ENCODE peak calls at places on chromosomes 1 and 21, in eight cellular contexts. S is AG09319, H is breast epithelium, R is RWPE1, W is dorsolateral prefrontal cortex, U is uterus, Z is WTC11, L is endodermal cell. T is an unnamed sample.

GRCh38 chr1:56436912-56437403 is 142.4 kb downstream of the PLPP3 start:
- DNase-seq in S (no peak), H (no peak), R (no peak), W (peak), U (no peak), Z (peak), L (peak), T (no peak)

GRCh38 chr1:186974774-186975181 is 146.0 kb downstream of the PLA2G4A start:
- DNase-seq in S (peak), H (no peak), R (peak), W (no peak), U (no peak), Z (no peak), L (no peak), T (peak)

GRCh38 chr1:88612299-88612698 is 71.8 kb upstream of the PKN2 start:
- DNase-seq in S (no peak), H (no peak), R (no peak), W (no peak), U (no peak), Z (no peak), L (no peak), T (no peak)

GRCh38 chr1:230288641-230289349 is 137.3 kb downstream of the PGBD5 start:
- DNase-seq in S (no peak), H (no peak), R (no peak), W (no peak), U (no peak), Z (no peak), L (no peak), T (peak)

GRCh38 chr1:9164537-9164910 is 35.6 kb upstream of the GPR157 start:
- DNase-seq in S (no peak), H (no peak), R (no peak), W (no peak), U (no peak), Z (no peak), L (no peak), T (peak)

GRCh38 chr1:77412794-77413530 is 131.1 kb downstream of the AK5 start:
- DNase-seq in S (no peak), H (no peak), R (no peak), W (no peak), U (no peak), Z (peak), L (peak), T (no peak)

GRCh38 chr1:30377230-30378022 is 346.0 kb downstream of the MATN1 start:
- DNase-seq in S (no peak), H (no peak), R (no peak), W (no peak), U (no peak), Z (no peak), L (peak), T (no peak)

GRCh38 chr1:78079580-78079979 is 33.8 kb downstream of the GIPC2 start:
- DNase-seq in S (no peak), H (no peak), R (no peak), W (no peak), U (no peak), Z (no peak), L (no peak), T (peak)

GRCh38 chr1:117658676-117659075 is 52.8 kb downstream of the TENT5C start:
- DNase-seq in S (no peak), H (no peak), R (no peak), W (no peak), U (no peak), Z (no peak), L (no peak), T (no peak)

GRCh38 chr1:177392336-177392735 is 221.6 kb downstream of the BRINP2 start:
- DNase-seq in S (no peak), H (no peak), R (peak), W (no peak), U (no peak), Z (no peak), L (no peak), T (no peak)

GRCh38 chr1:60055336-60055735 is 18.2 kb downstream of the C1orf87 start:
- DNase-seq in S (no peak), H (no peak), R (no peak), W (no peak), U (no peak), Z (no peak), L (no peak), T (peak)

GRCh38 chr1:7300893-7301292 is 470.2 kb upstream of the VAMP3 start:
- DNase-seq in S (no peak), H (no peak), R (peak), W (no peak), U (no peak), Z (no peak), L (no peak), T (peak)

GRCh38 chr21:41500931-41501381 is 7.0 kb downstream of the TMPRSS2 start:
- DNase-seq in S (no peak), H (no peak), R (no peak), W (no peak), U (no peak), Z (no peak), L (no peak), T (no peak)

GRCh38 chr21:46114963-46115362 is 17.1 kb downstream of the COL6A2 start:
- DNase-seq in S (no peak), H (peak), R (no peak), W (peak), U (peak), Z (no peak), L (no peak), T (peak)

GRCh38 chr1:199522338-199522737 is 505.2 kb upstream of the NR5A2 start:
- DNase-seq in S (no peak), H (no peak), R (peak), W (no peak), U (no peak), Z (no peak), L (no peak), T (no peak)

GRCh38 chr1:9207715-9208114 is 26.9 kb upstream of the H6PD start:
- DNase-seq in S (no peak), H (no peak), R (no peak), W (no peak), U (no peak), Z (no peak), L (no peak), T (no peak)

GRCh38 chr1:180563013-180563827 is 4.5 kb downstream of the OVAAL start:
- DNase-seq in S (no peak), H (no peak), R (peak), W (no peak), U (no peak), Z (no peak), L (peak), T (peak)

GRCh38 chr1:1144122-1144842 is 28.4 kb upstream of the C1orf159 start:
- DNase-seq in S (no peak), H (no peak), R (no peak), W (no peak), U (no peak), Z (peak), L (peak), T (no peak)

GRCh38 chr1:226983247-226983997 is 43.3 kb downstream of the COQ8A start:
- DNase-seq in S (no peak), H (no peak), R (no peak), W (no peak), U (no peak), Z (no peak), L (no peak), T (no peak)

GRCh38 chr1:21052034-21052433 is 124.7 kb downstream of the EIF4G3 start:
- DNase-seq in S (no peak), H (no peak), R (no peak), W (no peak), U (no peak), Z (no peak), L (no peak), T (no peak)

GRCh38 chr1:154191990-154192450 is at the start of gene TPM3:
- DNase-seq in S (no peak), H (no peak), R (no peak), W (no peak), U (peak), Z (no peak), L (no peak), T (no peak)

GRCh38 chr1:227898502-227899140 is 49.1 kb downstream of the WNT9A start:
- DNase-seq in S (no peak), H (peak), R (no peak), W (peak), U (no peak), Z (peak), L (no peak), T (no peak)

GRCh38 chr1:207861442-207862177 is 49.3 kb downstream of the CD34 start:
- DNase-seq in S (no peak), H (no peak), R (no peak), W (no peak), U (no peak), Z (no peak), L (peak), T (no peak)

GRCh38 chr1:245765241-245766000 is 610.6 kb downstream of the KIF26B start:
- DNase-seq in S (no peak), H (no peak), R (no peak), W (no peak), U (no peak), Z (no peak), L (no peak), T (peak)

GRCh38 chr1:182662121-182662890 is 22.1 kb downstream of the RGS8 start:
- DNase-seq in S (no peak), H (no peak), R (no peak), W (no peak), U (no peak), Z (peak), L (peak), T (no peak)

GRCh38 chr1:171563675-171564074 is 58.4 kb upstream of the MYOCOS start:
- DNase-seq in S (no peak), H (no peak), R (no peak), W (no peak), U (no peak), Z (no peak), L (no peak), T (peak)

GRCh38 chr21:32096411-32096810 is 182.4 kb downstream of the MIS18A start:
- DNase-seq in S (no peak), H (no peak), R (no peak), W (no peak), U (no peak), Z (peak), L (peak), T (peak)

GRCh38 chr1:92792340-92792782 is 7.5 kb upstream of the EVI5 start:
- DNase-seq in S (no peak), H (no peak), R (peak), W (no peak), U (no peak), Z (no peak), L (peak), T (no peak)

DNA sequence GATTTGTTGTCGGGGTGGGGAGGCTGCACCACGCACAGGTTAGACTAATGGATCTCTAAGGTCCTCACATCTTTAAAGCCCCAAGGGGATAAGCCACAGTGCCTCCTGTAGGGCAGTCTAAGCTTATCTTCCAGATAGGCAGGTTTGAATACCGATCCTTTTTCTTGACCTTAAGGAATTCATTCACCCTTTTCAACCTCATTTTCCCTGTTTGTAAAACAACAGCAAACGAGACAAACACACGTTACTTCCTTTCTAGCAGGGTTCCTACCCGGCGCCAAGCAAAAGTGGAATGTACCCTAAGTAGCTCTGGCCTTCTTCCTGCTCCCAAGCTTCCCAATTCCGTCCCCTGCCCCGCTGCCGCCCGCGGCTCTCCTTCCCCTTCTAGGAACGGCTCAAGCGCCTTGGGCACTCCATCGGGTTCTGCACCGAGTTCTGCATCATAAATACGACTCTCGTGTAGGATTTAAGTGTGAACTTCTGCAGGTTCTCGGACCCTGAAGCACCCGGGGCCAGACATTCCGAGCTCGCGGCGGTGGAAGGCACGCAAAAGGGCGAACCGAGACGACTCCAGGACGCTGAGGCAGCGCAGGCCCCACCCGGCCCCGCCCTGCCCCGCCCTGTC is 548 bp upstream of the CDC20 start:
- DNase-seq in S (no peak), H (no peak), R (peak), W (no peak), U (no peak), Z (peak), L (no peak), T (peak)
- TF ChIP-seq CTCF in S (peak), H (no peak), R (peak), W (peak), U (no peak), Z (no peak), L (peak), T (peak)

GRCh38 chr1:5597171-5597864 is 394.9 kb downstream of the NPHP4 start:
- DNase-seq in S (no peak), H (no peak), R (no peak), W (no peak), U (no peak), Z (no peak), L (peak), T (no peak)

GRCh38 chr1:5599541-5599940 is 392.7 kb downstream of the NPHP4 start:
- DNase-seq in S (no peak), H (no peak), R (no peak), W (no peak), U (no peak), Z (no peak), L (peak), T (no peak)

GRCh38 chr1:5598824-5599395 is 393.3 kb downstream of the NPHP4 start:
- DNase-seq in S (no peak), H (no peak), R (no peak), W (no peak), U (no peak), Z (no peak), L (peak), T (no peak)

GRCh38 chr1:5596651-5597050 is 395.6 kb downstream of the NPHP4 start:
- DNase-seq in S (no peak), H (no peak), R (no peak), W (no peak), U (no peak), Z (no peak), L (peak), T (no peak)

DNA sequence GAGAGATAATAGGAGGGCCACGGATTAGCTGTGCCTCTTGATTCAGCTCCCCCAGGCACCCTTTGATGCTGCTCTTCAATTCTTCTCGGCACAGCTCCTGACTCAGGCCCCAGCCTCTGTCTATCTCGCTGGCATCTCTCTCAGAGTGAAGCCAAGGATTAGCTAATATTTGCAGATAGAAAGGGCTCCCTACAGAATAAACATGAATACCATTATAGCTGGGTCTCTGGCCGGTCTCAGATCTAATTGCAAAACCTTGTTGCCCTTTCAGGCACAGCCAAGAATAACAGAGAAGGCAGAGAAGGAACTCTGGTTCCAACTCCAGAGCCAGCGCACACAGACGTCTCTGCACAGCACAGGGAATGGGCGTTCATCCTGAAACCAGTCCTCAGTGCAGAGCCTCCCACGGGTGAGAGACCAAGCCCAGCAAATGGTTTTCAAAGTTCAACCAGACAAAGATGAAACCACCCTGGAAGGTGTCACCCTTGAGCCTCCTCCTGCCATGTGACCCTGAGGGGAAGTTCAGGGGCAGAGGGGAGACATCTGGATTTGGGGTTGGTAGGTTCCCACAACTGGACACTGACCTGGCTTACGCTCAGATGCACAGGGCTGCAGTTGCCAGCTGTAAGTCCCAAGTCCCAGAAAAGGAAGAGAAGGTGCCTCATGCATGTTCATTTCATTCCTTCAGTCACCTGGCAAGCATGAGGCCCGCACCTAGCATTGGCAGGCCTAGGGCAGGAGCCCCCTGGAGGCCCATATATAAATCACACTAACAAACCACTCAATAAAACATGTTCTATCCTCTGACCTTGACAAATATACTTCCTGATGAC is 394.0 kb downstream of the NPHP4 start:
- DNase-seq in S (no peak), H (no peak), R (no peak), W (no peak), U (no peak), Z (no peak), L (peak), T (no peak)
- TF ChIP-seq CTCF in S (no peak), H (no peak), R (no peak), W (no peak), U (no peak), Z (no peak), L (peak), T (no peak)

GRCh38 chr1:47726496-47726855 is 270.7 kb downstream of the TRABD2B start:
- DNase-seq in S (no peak), H (no peak), R (no peak), W (no peak), U (no peak), Z (no peak), L (peak), T (no peak)
- TF ChIP-seq CTCF in S (no peak), H (no peak), R (peak), W (peak), U (no peak), Z (no peak), L (no peak), T (no peak)

GRCh38 chr1:237799762-237800474 is 90.8 kb downstream of the ZP4 start:
- DNase-seq in S (no peak), H (no peak), R (peak), W (peak), U (no peak), Z (peak), L (peak), T (peak)
- TF ChIP-seq CTCF in S (no peak), H (no peak), R (peak), W (peak), U (no peak), Z (peak), L (peak), T (peak)

DNA sequence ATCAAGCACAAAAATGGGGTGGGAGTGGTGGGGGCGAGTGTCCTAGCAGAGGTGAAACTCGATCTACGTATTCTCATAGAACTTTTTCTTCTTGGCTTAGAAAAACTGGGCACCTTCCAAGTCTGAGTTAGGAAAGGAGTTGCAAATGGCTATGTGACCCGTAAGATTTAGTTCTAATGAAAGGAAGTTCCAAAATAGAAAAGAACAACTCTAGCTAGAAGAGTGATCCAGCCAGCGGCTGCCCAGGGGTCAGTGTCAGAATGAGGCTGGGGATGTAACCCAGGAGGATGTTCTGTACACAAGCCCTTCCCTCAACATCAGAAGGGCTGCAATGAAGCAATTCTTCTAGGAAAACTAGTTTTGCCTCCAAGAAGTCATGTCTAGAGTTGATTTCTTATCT is 5.2 kb downstream of the MTARC1 start:
- DNase-seq in S (no peak), H (no peak), R (no peak), W (no peak), U (no peak), Z (no peak), L (no peak), T (no peak)
- TF ChIP-seq CTCF in S (no peak), H (no peak), R (no peak), W (no peak), U (no peak), Z (no peak), L (no peak), T (no peak)

GRCh38 chr1:197904126-197904787 is 1.8 kb downstream of the C1orf53 start:
- DNase-seq in S (no peak), H (no peak), R (no peak), W (no peak), U (no peak), Z (no peak), L (no peak), T (no peak)

GRCh38 chr1:197903196-197903514 is 725 bp downstream of the C1orf53 start:
- DNase-seq in S (no peak), H (no peak), R (no peak), W (no peak), U (no peak), Z (no peak), L (no peak), T (no peak)

GRCh38 chr1:197905699-197906351 is 3.4 kb downstream of the C1orf53 start:
- DNase-seq in S (no peak), H (no peak), R (no peak), W (no peak), U (no peak), Z (no peak), L (no peak), T (no peak)

GRCh38 chr1:197902131-197902453 is 338 bp upstream of the C1orf53 start:
- DNase-seq in S (no peak), H (no peak), R (no peak), W (no peak), U (no peak), Z (no peak), L (no peak), T (no peak)

DNA sequence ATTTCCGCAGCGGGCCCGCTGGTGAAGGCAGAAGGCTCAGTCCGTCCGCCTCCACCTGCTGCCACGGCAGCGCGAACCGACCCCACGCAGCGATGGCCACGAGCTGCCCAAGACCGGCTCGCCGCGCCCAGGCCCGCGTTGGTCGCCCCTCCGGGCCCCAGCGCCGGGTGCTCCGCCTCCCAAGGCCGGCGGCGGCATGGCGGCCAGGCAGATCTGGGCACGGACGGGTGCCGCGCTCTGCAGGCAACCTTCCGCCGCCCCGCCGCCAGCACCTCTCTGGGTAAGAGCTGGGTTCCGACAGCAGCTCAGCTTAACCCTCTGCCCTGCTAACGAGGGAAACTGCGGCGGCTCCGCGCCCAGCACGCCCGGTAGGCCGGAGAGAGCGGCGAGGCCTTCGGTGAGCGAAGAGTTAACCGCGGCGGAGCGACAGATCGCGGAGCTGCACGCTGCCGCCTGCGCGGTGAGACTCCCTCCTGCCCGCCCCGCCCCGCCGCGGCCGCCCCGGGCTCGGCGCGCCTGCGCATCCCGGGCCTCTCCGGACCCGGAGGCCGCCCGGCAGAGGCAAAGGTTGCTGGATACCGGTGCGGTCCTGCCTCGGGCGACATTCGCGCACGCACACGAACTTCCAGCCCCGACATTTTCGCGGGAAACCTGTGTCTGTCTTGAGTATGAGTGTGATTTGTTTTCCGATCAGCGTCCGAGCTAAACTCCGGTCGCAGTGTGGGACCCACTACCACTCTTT is at the start of gene C1orf53:
- DNase-seq in S (peak), H (peak), R (peak), W (peak), U (peak), Z (peak), L (peak), T (peak)
- TF ChIP-seq CTCF in S (no peak), H (no peak), R (no peak), W (no peak), U (no peak), Z (no peak), L (no peak), T (no peak)

GRCh38 chr1:167105841-167106461 is 12.1 kb downstream of the STYXL2 start:
- DNase-seq in S (no peak), H (no peak), R (no peak), W (no peak), U (no peak), Z (no peak), L (peak), T (no peak)
- TF ChIP-seq CTCF in S (no peak), H (no peak), R (no peak), W (no peak), U (no peak), Z (no peak), L (peak), T (no peak)